ENCODE peak calls at places on chromosomes 6 and 20, in six cellular contexts. W, O, B, H, Q and V are unnamed samples.
A peak's percentile ranks its signal among the peaks of the same experiment; 100 is the strongest.

GRCh38 chr6:100343678-100344077 is 121.0 kb downstream of the SIM1 start:
- DNase-seq in W (no peak), O (no peak), B (no peak), H (no peak), Q (no peak), V (no peak)

GRCh38 chr6:158072083-158072721 is 90.5 kb downstream of the SYNJ2 start:
- DNase-seq in W (peak; percentile 64), O (peak; percentile 72), B (peak; percentile 61), H (peak; percentile 50), Q (peak; percentile 94), V (peak; percentile 88)

GRCh38 chr6:41758641-41759035 is 11.4 kb upstream of the PGC start:
- DNase-seq in W (no peak), O (no peak), B (no peak), H (no peak), Q (no peak), V (no peak)

GRCh38 chr6:48962041-48962440 is 501.0 kb downstream of the MMUT start:
- DNase-seq in W (no peak), O (no peak), B (no peak), H (no peak), Q (no peak), V (no peak)

GRCh38 chr6:29524982-29525639 is 34.4 kb downstream of the UBD start:
- DNase-seq in W (no peak), O (no peak), B (no peak), H (no peak), Q (no peak), V (no peak)

GRCh38 chr6:53544050-53544499 is 826 bp downstream of the GCLC start:
- DNase-seq in W (peak; percentile 25), O (peak; percentile 41), B (no peak), H (no peak), Q (peak; percentile 83), V (no peak)

GRCh38 chr6:143068001-143068400 is 7.3 kb downstream of the AIG1 start:
- DNase-seq in W (no peak), O (no peak), B (no peak), H (no peak), Q (no peak), V (no peak)

GRCh38 chr6:154622618-154623336 is 110.4 kb upstream of the SCAF8 start:
- DNase-seq in W (no peak), O (no peak), B (no peak), H (no peak), Q (no peak), V (no peak)

GRCh38 chr6:30703821-30704220 is 13.0 kb upstream of the NRM start:
- DNase-seq in W (no peak), O (no peak), B (no peak), H (no peak), Q (no peak), V (no peak)

GRCh38 chr6:3373597-3374203 is 83.2 kb downstream of the SLC22A23 start:
- DNase-seq in W (no peak), O (no peak), B (no peak), H (no peak), Q (no peak), V (no peak)

GRCh38 chr6:149889321-149889720 is 8.6 kb downstream of the RAET1E start:
- DNase-seq in W (no peak), O (no peak), B (no peak), H (no peak), Q (no peak), V (no peak)

GRCh38 chr6:37507690-37508421 is 8.2 kb upstream of the CCDC167 start:
- DNase-seq in W (no peak), O (no peak), B (no peak), H (no peak), Q (no peak), V (no peak)

GRCh38 chr20:31595654-31596411 is 9.3 kb upstream of the ID1 start:
- DNase-seq in W (no peak), O (peak; percentile 86), B (no peak), H (peak; percentile 25), Q (peak; percentile 92), V (peak; percentile 84)

GRCh38 chr20:34941224-34941623 is 14.4 kb downstream of the GSS start:
- DNase-seq in W (no peak), O (no peak), B (no peak), H (no peak), Q (peak; percentile 72), V (no peak)

GRCh38 chr6:13536796-13537526 is 37.4 kb upstream of the SIRT5 start:
- DNase-seq in W (no peak), O (no peak), B (no peak), H (no peak), Q (peak; percentile 89), V (no peak)

GRCh38 chr20:62993856-62994494 is 12.8 kb downstream of the BHLHE23 start:
- DNase-seq in W (no peak), O (no peak), B (no peak), H (no peak), Q (no peak), V (no peak)

GRCh38 chr6:19394687-19395086 is 442.5 kb upstream of the ID4 start:
- DNase-seq in W (no peak), O (no peak), B (no peak), H (no peak), Q (no peak), V (no peak)

GRCh38 chr6:106360989-106361430 is 493 bp downstream of the CRYBG1 start:
- DNase-seq in W (peak; percentile 21), O (peak; percentile 41), B (peak; percentile 2), H (peak; percentile 20), Q (peak; percentile 59), V (peak; percentile 36)

GRCh38 chr6:3449321-3449720 is 7.5 kb downstream of the SLC22A23 start:
- DNase-seq in W (no peak), O (no peak), B (no peak), H (no peak), Q (no peak), V (no peak)

GRCh38 chr6:50591135-50591534 is 122.2 kb upstream of the TFAP2D start:
- DNase-seq in W (no peak), O (no peak), B (no peak), H (no peak), Q (no peak), V (no peak)

GRCh38 chr6:129498950-129499870 is 210.8 kb downstream of the ARHGAP18 start:
- DNase-seq in W (peak; percentile 36), O (peak; percentile 26), B (no peak), H (no peak), Q (no peak), V (no peak)

GRCh38 chr6:159758031-159759001 is 3.5 kb upstream of the ACAT2 start:
- DNase-seq in W (no peak), O (no peak), B (no peak), H (no peak), Q (peak; percentile 77), V (no peak)
- TF ChIP-seq CTCF in W (no peak), O (no peak), B (no peak), H (no peak), Q (peak; percentile 43), V (no peak)

DNA sequence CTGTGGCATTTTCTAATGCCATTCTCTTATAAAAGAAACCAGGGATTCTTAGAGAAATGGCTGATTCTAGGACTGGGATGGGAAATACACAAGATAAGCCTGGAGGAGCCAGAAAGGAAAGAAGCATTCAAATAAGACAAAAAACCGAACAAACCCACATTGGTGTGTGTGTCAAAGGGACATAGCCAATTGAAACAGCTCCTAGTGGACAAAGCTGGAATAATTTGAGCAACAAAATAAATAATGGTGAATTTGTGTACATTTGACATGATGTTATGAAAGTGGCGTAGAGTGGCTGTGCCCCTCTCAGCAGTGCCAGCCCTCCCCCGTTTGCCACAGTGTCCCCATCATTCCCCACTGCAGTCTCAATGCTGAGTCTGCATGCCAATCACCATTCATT is 55.5 kb downstream of the B3GAT2 start:
- DNase-seq in W (no peak), O (no peak), B (no peak), H (no peak), Q (no peak), V (no peak)
- H3K27ac ChIP-seq in W (no peak overlapping the region), O (no peak overlapping the region), B (no peak overlapping the region), H (no peak overlapping the region), Q (no peak overlapping the region), V (no peak overlapping the region)

DNA sequence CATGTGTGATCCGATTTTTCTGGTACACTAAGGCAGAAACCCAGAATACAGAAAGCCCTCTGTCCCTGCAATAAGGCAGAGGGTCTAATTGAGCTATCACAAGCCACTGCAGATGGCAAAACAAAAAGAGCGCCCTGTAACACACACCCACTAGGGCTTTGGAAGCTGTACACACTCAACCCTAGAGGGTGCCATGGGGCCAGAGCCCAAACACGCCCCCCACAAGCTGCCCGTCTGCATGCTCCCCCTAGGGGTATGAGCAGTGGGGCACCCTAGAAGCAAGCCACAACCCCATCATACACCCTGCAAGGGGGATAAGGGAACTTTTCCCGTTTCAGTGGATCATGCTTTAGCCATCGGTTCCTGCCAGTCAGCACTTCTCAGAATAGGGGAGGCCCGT is 62.2 kb upstream of the PDE10A start:
- DNase-seq in W (no peak), O (no peak), B (no peak), H (no peak), Q (no peak), V (no peak)
- TF ChIP-seq CTCF in W (no peak), O (no peak), B (no peak), H (no peak), Q (no peak), V (no peak)

GRCh38 chr6:117137711-117138110 is 127.6 kb upstream of the VGLL2 start:
- DNase-seq in W (no peak), O (no peak), B (no peak), H (no peak), Q (no peak), V (no peak)
- H3K27ac ChIP-seq in W (no peak overlapping the region), O (no peak overlapping the region), B (no peak overlapping the region), H (no peak overlapping the region), Q (no peak overlapping the region), V (no peak overlapping the region)

DNA sequence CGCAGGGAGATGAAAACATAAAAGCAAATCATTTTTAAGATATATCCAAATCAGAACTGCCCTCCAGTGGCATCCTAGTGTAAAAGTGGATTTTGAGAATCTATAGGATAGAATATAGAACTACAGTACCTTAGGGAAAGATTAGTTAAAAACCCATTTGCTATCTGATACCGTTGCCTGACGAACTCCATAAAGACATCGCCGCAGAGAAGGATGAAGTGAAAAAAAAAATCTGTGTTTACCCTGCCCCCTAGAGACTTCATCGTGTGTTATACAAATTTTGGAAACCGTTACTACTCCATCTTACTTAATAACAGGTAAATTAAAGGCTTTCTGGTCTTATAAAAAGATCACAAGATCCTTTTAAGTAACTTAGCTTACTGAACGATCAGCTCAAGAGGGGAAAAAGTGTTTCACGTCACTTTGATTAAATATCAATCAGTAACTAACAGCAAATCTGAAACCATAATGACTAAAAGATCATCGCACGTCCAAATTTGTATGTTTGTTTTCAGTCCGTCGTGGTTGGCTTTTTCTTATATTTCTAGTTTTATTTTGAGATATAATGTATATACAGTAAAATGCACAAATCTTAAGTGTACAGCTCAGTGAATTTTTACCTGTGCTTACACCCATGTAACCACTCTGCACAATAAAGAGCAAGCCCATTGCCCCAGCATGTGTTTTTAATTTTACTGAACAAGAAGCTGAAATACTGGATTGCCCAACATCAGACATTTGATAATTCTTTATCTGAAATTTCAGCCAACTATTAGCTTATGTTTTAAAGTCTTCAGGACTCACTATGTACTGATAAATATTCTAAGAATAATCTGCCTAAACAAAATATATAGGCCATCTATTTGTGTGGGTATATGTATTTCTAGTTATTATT is 879 bp upstream of the MCM3 start:
- DNase-seq in W (no peak), O (no peak), B (no peak), H (no peak), Q (no peak), V (no peak)
- TF ChIP-seq CTCF in W (peak; percentile 12), O (no peak), B (peak; percentile 41), H (peak; percentile 42), Q (peak; percentile 24), V (no peak)